ENCODE peak calls at places on chromosomes 7 and 10, in four cellular contexts. L is H1, A is K562, B is HepG2. Y is an unnamed sample.

GRCh38 chr7:22129166-22129565 is 183.5 kb upstream of the CDCA7L start:
- DNase-seq in A (no peak), B (no peak), L (no peak), Y (no peak)

GRCh38 chr7:112789824-112790650 is at the start of gene TMEM168:
- DNase-seq in L (peak; percentile 87), A (peak; percentile 89), B (peak; percentile 63), Y (peak; percentile 30)

GRCh38 chr7:577971-578370 is 58.3 kb upstream of the PDGFA start:
- DNase-seq in A (peak; percentile 46), B (no peak), L (no peak), Y (no peak)

GRCh38 chr7:125654076-125654475 is 724.5 kb upstream of the POT1 start:
- DNase-seq in A (no peak), B (no peak), L (no peak), Y (no peak)

GRCh38 chr10:92834331-92834730 is 14.0 kb upstream of the EXOC6 start:
- DNase-seq in A (no peak), L (no peak), B (no peak), Y (no peak)

GRCh38 chr10:120262857-120263547 is 194.0 kb upstream of the PLPP4 start:
- DNase-seq in B (no peak), L (no peak), A (no peak), Y (peak; percentile 16)

GRCh38 chr7:115099906-115100305 is 178.0 kb downstream of the MDFIC start:
- DNase-seq in B (peak; percentile 52), A (no peak), L (no peak), Y (no peak)

GRCh38 chr10:96833220-96834001 is 1.3 kb downstream of the LCOR start:
- DNase-seq in L (peak; percentile 55), A (no peak), B (peak; percentile 59), Y (no peak)

GRCh38 chr7:85014936-85015335 is 171.9 kb downstream of the SEMA3D start:
- DNase-seq in B (peak; percentile 13), A (no peak), L (no peak), Y (no peak)

GRCh38 chr7:99558306-99559275 is at the start of gene ZNF655:
- DNase-seq in L (peak; percentile 98), A (peak; percentile 99), B (peak; percentile 90), Y (peak; percentile 53)

GRCh38 chr7:132183822-132184380 is 392.4 kb downstream of the PLXNA4 start:
- DNase-seq in A (no peak), B (no peak), L (no peak), Y (no peak)

GRCh38 chr7:531777-532176 is 12.1 kb upstream of the PDGFA start:
- DNase-seq in B (no peak), L (no peak), A (no peak), Y (no peak)

GRCh38 chr10:126842836-126843235 is 62.4 kb upstream of the DOCK1 start:
- DNase-seq in L (no peak), A (no peak), B (no peak), Y (no peak)

GRCh38 chr10:16953270-16953669 is 136.0 kb upstream of the RSU1 start:
- DNase-seq in L (no peak), B (no peak), A (no peak), Y (no peak)

GRCh38 chr7:64465551-64465950 is 97.3 kb downstream of the ZNF680 start:
- DNase-seq in A (no peak), L (no peak), B (no peak), Y (no peak)

GRCh38 chr7:143884978-143885559 is 16.9 kb downstream of the TCAF1 start:
- DNase-seq in A (peak; percentile 86), B (no peak), L (peak; percentile 88), Y (no peak)

GRCh38 chr7:37287093-37287492 is 161.6 kb downstream of the ELMO1 start:
- DNase-seq in B (no peak), A (no peak), L (no peak), Y (no peak)

DNA sequence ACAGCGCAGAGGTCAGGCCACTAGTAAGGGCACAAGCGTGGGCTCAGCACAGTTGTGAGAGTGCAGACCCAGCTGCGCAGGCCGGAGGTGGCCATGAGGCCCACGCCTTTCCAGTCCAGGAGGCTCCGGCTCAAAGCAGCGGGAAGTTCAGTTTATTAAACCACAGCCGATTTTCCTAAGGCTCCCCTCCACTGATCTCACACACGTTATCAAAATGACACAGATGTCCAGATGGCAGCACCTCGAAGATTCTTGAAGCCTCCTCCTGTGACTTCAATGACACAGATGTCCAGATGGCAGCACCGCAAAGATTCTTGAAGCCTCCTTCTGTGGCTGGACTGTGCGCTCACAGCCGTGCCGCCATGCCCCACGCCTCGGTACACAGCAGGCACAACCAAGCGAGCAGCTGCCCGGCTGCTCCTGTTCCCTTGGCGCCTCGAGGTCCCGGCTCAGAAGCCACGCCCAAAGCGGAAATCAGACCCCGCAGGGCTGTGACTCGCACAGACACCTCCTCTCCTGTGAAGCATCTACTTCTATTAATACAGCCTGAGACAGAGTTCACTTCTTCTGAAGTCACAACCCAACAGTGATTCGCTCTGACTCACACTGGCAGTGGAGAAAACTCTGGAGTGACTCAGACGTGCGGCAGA is 122.7 kb downstream of the MAD1L1 start:
- DNase-seq in A (peak; percentile 84), L (no peak), B (peak; percentile 70), Y (peak; percentile 36)
- TF ChIP-seq CBX5 in A (no peak), L (no peak), B (no peak), Y (no peak)

GRCh38 chr10:104802941-104803340 is 161.9 kb downstream of the SORCS3 start:
- DNase-seq in A (no peak), B (no peak), L (no peak), Y (no peak)
- TF ChIP-seq CBX5 in A (no peak), B (no peak), L (no peak), Y (no peak)

GRCh38 chr10:1148855-1149620 is 92.9 kb downstream of the WDR37 start:
- DNase-seq in B (no peak), L (peak; percentile 36), A (no peak), Y (no peak)

GRCh38 chr10:1151071-1152033 is 95.2 kb downstream of the WDR37 start:
- DNase-seq in B (no peak), A (no peak), L (peak; percentile 33), Y (no peak)

GRCh38 chr10:1150638-1150955 is 94.4 kb downstream of the WDR37 start:
- DNase-seq in B (no peak), L (peak; percentile 20), A (no peak), Y (no peak)

GRCh38 chr10:1147810-1148209 is 91.6 kb downstream of the WDR37 start:
- DNase-seq in L (peak; percentile 26), A (no peak), B (no peak), Y (no peak)

GRCh38 chr10:1149793-1150637 is 93.8 kb downstream of the WDR37 start:
- DNase-seq in B (no peak), A (peak; percentile 30), L (peak; percentile 33), Y (no peak)
- TF ChIP-seq CBX5 in B (no peak), A (no peak), L (no peak), Y (no peak)

GRCh38 chr10:132679217-132679595 is 106.7 kb downstream of the NKX6-2 start:
- DNase-seq in L (no peak), A (no peak), B (no peak), Y (no peak)
- TF ChIP-seq CBX5 in L (no peak), A (no peak), B (no peak), Y (no peak)

DNA sequence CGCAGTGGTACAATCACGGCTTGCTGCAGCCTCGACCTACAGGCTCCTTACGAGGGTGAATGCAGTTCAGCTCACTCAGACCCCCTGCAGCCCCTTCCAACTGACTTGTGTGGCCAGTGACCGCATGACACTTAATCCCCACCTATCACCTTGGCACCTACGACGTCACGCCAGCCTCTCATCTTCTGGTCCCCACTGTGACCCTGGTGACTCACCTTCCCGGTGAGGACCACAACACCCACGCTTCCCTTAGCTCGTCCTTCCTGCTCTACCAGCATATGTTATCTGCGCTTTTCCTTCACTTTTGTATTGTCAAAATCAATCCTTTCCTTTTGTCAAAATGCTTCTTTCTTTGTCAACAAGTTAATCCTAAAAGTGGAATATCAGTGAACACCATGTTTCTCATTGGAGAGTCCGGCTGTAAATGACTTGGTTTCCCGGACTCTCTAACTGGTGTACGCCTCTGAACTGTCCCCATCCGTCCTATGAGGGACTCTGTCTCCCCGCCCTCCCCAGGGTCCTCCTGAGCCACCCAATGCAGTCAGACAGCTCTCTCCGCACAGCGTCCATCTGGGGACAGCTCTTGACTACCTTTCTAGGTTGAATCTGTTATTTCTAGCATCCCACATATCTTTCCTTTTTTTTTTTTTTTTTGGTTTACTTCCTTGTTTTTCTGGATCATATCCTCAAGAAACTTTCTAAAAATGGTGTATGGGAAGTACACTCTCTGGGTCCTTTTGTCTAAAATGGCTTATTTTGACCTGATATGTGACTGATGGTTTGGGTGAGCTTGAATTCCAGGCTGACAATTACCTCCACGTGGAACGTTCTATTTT is 37.3 kb downstream of the CFAP46 start:
- DNase-seq in B (peak; percentile 5), L (no peak), A (peak; percentile 25), Y (no peak)
- TF ChIP-seq CBX5 in B (no peak), L (no peak), A (no peak), Y (no peak)

GRCh38 chr10:131846224-131847101 is 54.3 kb upstream of the PPP2R2D start:
- DNase-seq in B (no peak), L (peak; percentile 41), A (no peak), Y (no peak)
- TF ChIP-seq CBX5 in B (no peak), L (no peak), A (no peak), Y (no peak)

DNA sequence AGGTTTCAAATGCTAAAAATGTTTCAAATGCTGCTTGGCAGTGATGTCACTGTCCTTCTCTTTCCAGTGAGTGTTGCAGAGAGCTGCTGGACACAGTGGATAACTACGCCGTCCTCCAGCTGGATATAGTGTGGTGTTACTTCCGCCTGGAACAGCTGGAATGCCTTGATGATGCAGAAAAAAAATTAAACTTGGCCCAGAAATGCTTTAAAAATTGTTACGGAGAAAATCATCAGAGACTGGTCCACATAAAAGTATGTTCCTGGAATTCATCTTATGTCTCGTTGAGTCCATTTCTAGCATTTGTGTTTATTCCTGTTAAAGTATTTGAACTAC is 25.2 kb downstream of the NUB1 start:
- DNase-seq in B (no peak), A (no peak), L (peak; percentile 11), Y (no peak)
- TF ChIP-seq CBX5 in B (no peak), A (no peak), L (no peak), Y (no peak)

GRCh38 chr7:129796186-129796775 is 156.5 kb downstream of the UBE2H start:
- DNase-seq in B (no peak), L (no peak), A (no peak), Y (no peak)

GRCh38 chr7:129800901-129801300 is 151.9 kb downstream of the UBE2H start:
- DNase-seq in L (no peak), A (no peak), B (no peak), Y (no peak)

GRCh38 chr7:129798616-129799349 is 154.0 kb downstream of the UBE2H start:
- DNase-seq in B (no peak), L (no peak), A (no peak), Y (no peak)

GRCh38 chr7:129799350-129799955 is 153.3 kb downstream of the UBE2H start:
- DNase-seq in L (no peak), B (no peak), A (no peak), Y (no peak)

DNA sequence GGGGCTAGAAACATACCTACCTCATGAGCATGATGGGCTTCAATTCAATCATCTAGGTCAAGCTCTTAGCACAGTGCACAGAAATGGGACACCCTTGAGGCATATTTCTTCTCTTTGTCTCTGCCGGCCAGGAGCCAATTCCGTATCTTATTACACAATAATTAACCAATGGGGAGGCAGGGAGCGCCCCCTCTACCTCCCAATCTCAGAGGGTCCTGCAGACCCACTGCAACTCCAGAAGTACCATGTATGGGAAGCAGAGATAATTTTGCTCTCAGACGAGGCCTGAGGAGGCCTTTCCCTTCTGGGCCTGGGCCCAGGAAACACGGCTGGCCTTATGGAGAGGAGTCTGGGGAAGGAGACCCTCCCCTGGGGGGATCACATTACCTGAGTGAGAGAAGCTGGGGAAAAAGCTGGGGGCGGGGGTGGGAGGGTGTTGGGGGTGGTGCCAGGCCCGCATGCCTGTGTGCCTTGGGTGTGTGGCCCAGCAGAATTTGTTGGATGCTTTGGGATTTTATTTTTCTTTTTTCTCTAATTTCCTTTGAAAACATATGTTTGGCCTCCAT is 155.5 kb downstream of the UBE2H start:
- DNase-seq in A (no peak), B (no peak), L (no peak), Y (no peak)
- TF ChIP-seq CBX5 in A (no peak), B (no peak), L (no peak), Y (no peak)

Y was measured in GM12878.